ENCODE peak calls at places on chromosome 16, in eight cellular contexts. K, B, W, U, Q, G, N and F are unnamed samples.

GRCh38 chr16:24482681-24483202 is 56.6 kb upstream of the RBBP6 start:
- DNase-seq in G (no peak), K (no peak), N (no peak), U (no peak), W (peak; percentile 79), B (no peak), Q (no peak), F (no peak)

GRCh38 chr16:80739523-80739922 is 64.9 kb downstream of the CDYL2 start:
- DNase-seq in U (no peak), W (no peak), G (no peak), N (no peak), Q (no peak), K (no peak), B (no peak), F (no peak)

GRCh38 chr16:13036600-13036999 is 135.2 kb downstream of the SHISA9 start:
- DNase-seq in W (peak; percentile 66), Q (no peak), B (no peak), N (peak; percentile 14), K (peak; percentile 23), G (no peak), U (no peak), F (peak; percentile 43)

GRCh38 chr16:90020838-90021382 is 1.7 kb upstream of the DBNDD1 start:
- DNase-seq in Q (no peak), W (no peak), U (no peak), N (peak; percentile 54), K (no peak), B (no peak), G (peak; percentile 67), F (peak; percentile 63)

GRCh38 chr16:57939872-57940224 is 31.1 kb downstream of the CNGB1 start:
- DNase-seq in U (no peak), K (no peak), G (no peak), N (no peak), B (no peak), W (no peak), Q (no peak), F (no peak)

GRCh38 chr16:5044011-5044540 is 10.3 kb upstream of the NAGPA start:
- DNase-seq in N (no peak), K (no peak), G (no peak), W (no peak), Q (no peak), U (no peak), B (peak; percentile 12), F (no peak)

GRCh38 chr16:64993464-64993863 is 128.4 kb downstream of the CDH11 start:
- DNase-seq in N (no peak), W (no peak), B (no peak), U (no peak), G (no peak), Q (no peak), K (no peak), F (no peak)

GRCh38 chr16:50692999-50693781 is at the start of gene NOD2:
- DNase-seq in U (no peak), B (no peak), G (no peak), W (no peak), Q (no peak), N (peak; percentile 10), K (peak; percentile 29), F (no peak)

GRCh38 chr16:1688807-1689560 is 10.9 kb downstream of the JPT2 start:
- DNase-seq in G (no peak), N (peak; percentile 92), U (no peak), W (no peak), K (peak; percentile 58), B (peak; percentile 71), Q (no peak), F (no peak)

GRCh38 chr16:3610698-3611144 is 685 bp downstream of the SLX4 start:
- DNase-seq in B (no peak), W (no peak), G (no peak), Q (no peak), K (no peak), U (no peak), N (no peak), F (no peak)

GRCh38 chr16:81617021-81617346 is 162.1 kb upstream of the PLCG2 start:
- DNase-seq in N (no peak), B (no peak), Q (no peak), U (no peak), G (no peak), K (no peak), W (no peak), F (no peak)

GRCh38 chr16:27097671-27098275 is 31.0 kb downstream of the C16orf82 start:
- DNase-seq in G (no peak), B (no peak), N (peak; percentile 38), Q (peak; percentile 76), U (no peak), K (peak; percentile 93), W (no peak), F (peak; percentile 8)

GRCh38 chr16:57694556-57695377 is at the start of gene DRC7:
- DNase-seq in W (peak; percentile 64), Q (no peak), N (peak; percentile 31), K (peak; percentile 72), B (no peak), G (peak; percentile 73), U (peak; percentile 36), F (peak; percentile 42)

GRCh38 chr16:14324581-14324980 is 253.5 kb downstream of the MRTFB start:
- DNase-seq in W (no peak), B (no peak), K (peak; percentile 66), Q (no peak), G (no peak), N (peak; percentile 58), U (no peak), F (no peak)

GRCh38 chr16:83839561-83839960 is 31.8 kb downstream of the HSBP1 start:
- DNase-seq in K (no peak), U (no peak), W (no peak), G (no peak), N (no peak), B (no peak), Q (no peak), F (no peak)

GRCh38 chr16:83837566-83837965 is 29.8 kb downstream of the HSBP1 start:
- DNase-seq in G (no peak), B (no peak), W (no peak), U (no peak), N (no peak), K (no peak), Q (no peak), F (no peak)

GRCh38 chr16:83833921-83834320 is 26.1 kb downstream of the HSBP1 start:
- DNase-seq in K (no peak), G (no peak), U (no peak), W (no peak), B (no peak), Q (no peak), N (no peak), F (no peak)

GRCh38 chr16:83838151-83838550 is 30.4 kb downstream of the HSBP1 start:
- DNase-seq in W (no peak), Q (no peak), U (no peak), B (no peak), G (no peak), K (no peak), N (no peak), F (no peak)

DNA sequence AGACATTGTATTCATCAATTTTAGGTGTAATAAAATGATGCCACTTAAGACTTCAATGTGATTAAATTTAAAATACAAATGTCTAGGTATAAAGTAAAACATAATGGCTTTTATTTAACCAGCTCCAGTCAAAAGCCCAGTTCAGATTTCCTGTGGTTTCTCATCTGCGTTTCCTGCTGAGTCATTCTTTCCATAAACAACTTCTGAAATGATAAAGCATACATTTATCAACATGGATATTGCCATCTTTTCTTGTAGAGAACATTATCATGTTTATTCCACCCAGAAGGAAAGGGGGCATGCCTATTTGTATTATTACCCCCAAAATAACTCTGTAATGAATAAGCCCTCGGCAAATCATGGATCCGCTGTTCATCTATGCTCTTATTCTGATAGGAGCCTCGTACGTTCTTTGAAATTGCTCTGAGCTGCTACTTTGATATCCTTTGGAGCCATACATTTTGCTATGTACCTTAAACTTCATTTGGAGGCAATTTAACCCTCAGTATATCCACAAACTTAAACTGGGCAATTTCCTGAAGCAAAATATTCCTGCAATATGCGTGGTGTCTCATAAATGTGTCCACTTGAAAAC is 28.3 kb downstream of the HSBP1 start:
- DNase-seq in U (no peak), B (no peak), K (peak; percentile 84), G (no peak), N (peak; percentile 77), W (no peak), Q (no peak), F (no peak)
- H3K4me3 ChIP-seq in U (no peak overlapping the region), B (no peak overlapping the region), K (no peak overlapping the region), G (no peak overlapping the region), N (no peak overlapping the region), W (no peak overlapping the region), Q (no peak overlapping the region), F (no peak overlapping the region)

GRCh38 chr16:85657996-85658395 is 30.8 kb downstream of the GINS2 start:
- DNase-seq in W (no peak), Q (no peak), K (no peak), B (peak; percentile 20), N (no peak), U (no peak), G (no peak), F (no peak)
- H3K36me3 ChIP-seq in W (peaks cover 93% of the 10 kb centered on the region), Q (peaks cover 71% of the 10 kb centered on the region), K (peaks cover 60% of the 10 kb centered on the region), B (peaks cover 95% of the 10 kb centered on the region), N (peaks cover 6% of the 10 kb centered on the region), U (no peaks in the 10 kb centered on the region), G (peaks cover 96% of the 10 kb centered on the region), F (peaks cover 30% of the 10 kb centered on the region)

GRCh38 chr16:11258553-11259287 is 2.7 kb upstream of the SOCS1 start:
- DNase-seq in G (no peak), B (peak; percentile 67), W (no peak), Q (peak; percentile 67), N (no peak), U (peak; percentile 50), K (no peak), F (peak; percentile 23)

GRCh38 chr16:11260596-11260966 is 4.6 kb upstream of the SOCS1 start:
- DNase-seq in N (no peak), W (no peak), U (no peak), K (no peak), G (no peak), B (no peak), Q (no peak), F (no peak)

GRCh38 chr16:11257131-11257938 is 1.3 kb upstream of the SOCS1 start:
- DNase-seq in N (peak; percentile 57), K (peak; percentile 87), W (peak; percentile 79), U (peak; percentile 76), B (peak; percentile 78), Q (peak; percentile 78), G (peak; percentile 85), F (peak; percentile 80)

GRCh38 chr16:11259655-11260595 is 3.9 kb upstream of the SOCS1 start:
- DNase-seq in G (no peak), B (no peak), W (no peak), Q (no peak), K (no peak), U (no peak), N (no peak), F (no peak)

DNA sequence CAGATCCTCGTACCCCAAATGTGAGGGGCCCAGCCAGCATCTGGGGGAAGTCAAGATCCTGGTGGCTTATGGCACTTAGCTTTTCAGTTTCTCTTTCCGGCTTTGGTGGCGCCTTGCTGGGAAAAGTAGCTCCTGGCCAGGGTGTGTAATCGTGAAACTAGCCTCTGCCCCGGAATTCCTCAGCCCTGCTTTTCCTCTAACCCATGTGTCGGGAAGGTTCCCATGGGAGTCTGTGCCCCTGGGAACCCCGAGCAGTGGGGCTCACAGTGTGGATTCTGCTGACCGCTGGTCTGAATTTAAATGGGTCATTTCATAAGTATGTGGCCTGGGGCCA is 3.3 kb upstream of the SOCS1 start:
- DNase-seq in G (no peak), N (no peak), U (no peak), W (no peak), B (no peak), Q (no peak), K (no peak), F (no peak)
- H3K4me3 ChIP-seq in G (no peak overlapping the region), N (no peak overlapping the region), U (no peak overlapping the region), W (no peak overlapping the region), B (peak overlapping the region; percentile 37), Q (no peak overlapping the region), K (no peak overlapping the region), F (no peak overlapping the region)

GRCh38 chr16:21656795-21657768 is 4.7 kb upstream of the IGSF6 start:
- DNase-seq in W (peak; percentile 20), N (peak; percentile 23), U (peak; percentile 43), G (peak; percentile 43), Q (no peak), B (no peak), K (peak; percentile 74), F (no peak)
- H3K36me3 ChIP-seq in W (peaks cover 21% of the 10 kb centered on the region), N (peaks cover 8% of the 10 kb centered on the region), U (no peaks in the 10 kb centered on the region), G (peaks cover 8% of the 10 kb centered on the region), Q (peaks cover 7% of the 10 kb centered on the region), B (peaks cover 19% of the 10 kb centered on the region), K (peaks cover 3% of the 10 kb centered on the region), F (peaks cover 15% of the 10 kb centered on the region)